ENCODE peak calls at places on chromosomes 11 and 22, in six cellular contexts. One of them, this sample, is unnamed.

GRCh38 chr11:123183391-123184099 is 11.5 kb downstream of the CLMP start:
- DNase-seq in iPS DF 6.9: no peak
- DNase-seq in amniotic stem cell: no peak
- DNase-seq in activated CD8-positive, alpha-beta memory T cell treated with anti-CD3 and anti-CD28 coated beads for 4 hours: no peak
- DNase-seq in immature natural killer cell: no peak
- DNase-seq in stimulated activated CD4-positive, alpha-beta T cell treated with anti-CD3 and anti-CD28 coated beads, Interleukin-4, amount 100 ng/mL, for 1 hour: no peak
- DNase-seq in this sample: no peak

GRCh38 chr11:45752136-45752535 is 52.8 kb upstream of the SLC35C1 start:
- DNase-seq in iPS DF 6.9: no peak
- DNase-seq in amniotic stem cell: no peak
- DNase-seq in activated CD8-positive, alpha-beta memory T cell treated with anti-CD3 and anti-CD28 coated beads for 4 hours: no peak
- DNase-seq in immature natural killer cell: no peak
- DNase-seq in stimulated activated CD4-positive, alpha-beta T cell treated with anti-CD3 and anti-CD28 coated beads, Interleukin-4, amount 100 ng/mL, for 1 hour: no peak
- DNase-seq in this sample: no peak

GRCh38 chr22:48639896-48640732 is 1187.6 kb downstream of the BRD1 start:
- DNase-seq in iPS DF 6.9: no peak
- DNase-seq in amniotic stem cell: no peak
- DNase-seq in activated CD8-positive, alpha-beta memory T cell treated with anti-CD3 and anti-CD28 coated beads for 4 hours: no peak
- DNase-seq in immature natural killer cell: no peak
- DNase-seq in stimulated activated CD4-positive, alpha-beta T cell treated with anti-CD3 and anti-CD28 coated beads, Interleukin-4, amount 100 ng/mL, for 1 hour: no peak
- DNase-seq in this sample: no peak

GRCh38 chr11:62147545-62147944 is 23.7 kb downstream of the INCENP start:
- DNase-seq in iPS DF 6.9: no peak
- DNase-seq in amniotic stem cell: no peak
- DNase-seq in activated CD8-positive, alpha-beta memory T cell treated with anti-CD3 and anti-CD28 coated beads for 4 hours: no peak
- DNase-seq in immature natural killer cell: no peak
- DNase-seq in stimulated activated CD4-positive, alpha-beta T cell treated with anti-CD3 and anti-CD28 coated beads, Interleukin-4, amount 100 ng/mL, for 1 hour: no peak
- DNase-seq in this sample: no peak

GRCh38 chr22:48631288-48631687 is 1196.4 kb downstream of the BRD1 start:
- DNase-seq in iPS DF 6.9: no peak
- DNase-seq in amniotic stem cell: no peak
- DNase-seq in activated CD8-positive, alpha-beta memory T cell treated with anti-CD3 and anti-CD28 coated beads for 4 hours: no peak
- DNase-seq in immature natural killer cell: no peak
- DNase-seq in stimulated activated CD4-positive, alpha-beta T cell treated with anti-CD3 and anti-CD28 coated beads, Interleukin-4, amount 100 ng/mL, for 1 hour: no peak
- DNase-seq in this sample: no peak

GRCh38 chr22:48475661-48476345 is 1351.9 kb downstream of the BRD1 start:
- DNase-seq in iPS DF 6.9: no peak
- DNase-seq in amniotic stem cell: no peak
- DNase-seq in activated CD8-positive, alpha-beta memory T cell treated with anti-CD3 and anti-CD28 coated beads for 4 hours: no peak
- DNase-seq in immature natural killer cell: no peak
- DNase-seq in stimulated activated CD4-positive, alpha-beta T cell treated with anti-CD3 and anti-CD28 coated beads, Interleukin-4, amount 100 ng/mL, for 1 hour: no peak
- DNase-seq in this sample: no peak

GRCh38 chr22:37894939-37895670 is 11.0 kb upstream of the MICALL1 start:
- DNase-seq in iPS DF 6.9: no peak
- DNase-seq in amniotic stem cell: no peak
- DNase-seq in activated CD8-positive, alpha-beta memory T cell treated with anti-CD3 and anti-CD28 coated beads for 4 hours: no peak
- DNase-seq in immature natural killer cell: no peak
- DNase-seq in stimulated activated CD4-positive, alpha-beta T cell treated with anti-CD3 and anti-CD28 coated beads, Interleukin-4, amount 100 ng/mL, for 1 hour: no peak
- DNase-seq in this sample: peak

GRCh38 chr22:24953294-24954113 is 988 bp downstream of the KIAA1671 start:
- DNase-seq in iPS DF 6.9: no peak
- DNase-seq in amniotic stem cell: no peak
- DNase-seq in activated CD8-positive, alpha-beta memory T cell treated with anti-CD3 and anti-CD28 coated beads for 4 hours: no peak
- DNase-seq in immature natural killer cell: no peak
- DNase-seq in stimulated activated CD4-positive, alpha-beta T cell treated with anti-CD3 and anti-CD28 coated beads, Interleukin-4, amount 100 ng/mL, for 1 hour: no peak
- DNase-seq in this sample: no peak

GRCh38 chr22:20208713-20209310 is 58.0 kb upstream of the CCDC188 start:
- DNase-seq in iPS DF 6.9: no peak
- DNase-seq in amniotic stem cell: no peak
- DNase-seq in activated CD8-positive, alpha-beta memory T cell treated with anti-CD3 and anti-CD28 coated beads for 4 hours: no peak
- DNase-seq in immature natural killer cell: no peak
- DNase-seq in stimulated activated CD4-positive, alpha-beta T cell treated with anti-CD3 and anti-CD28 coated beads, Interleukin-4, amount 100 ng/mL, for 1 hour: no peak
- DNase-seq in this sample: no peak

GRCh38 chr22:23496445-23496833 is 83.7 kb downstream of the IGLL1 start:
- DNase-seq in iPS DF 6.9: no peak
- DNase-seq in amniotic stem cell: no peak
- DNase-seq in activated CD8-positive, alpha-beta memory T cell treated with anti-CD3 and anti-CD28 coated beads for 4 hours: no peak
- DNase-seq in immature natural killer cell: no peak
- DNase-seq in stimulated activated CD4-positive, alpha-beta T cell treated with anti-CD3 and anti-CD28 coated beads, Interleukin-4, amount 100 ng/mL, for 1 hour: no peak
- DNase-seq in this sample: no peak

GRCh38 chr22:37804886-37805857 is 2.6 kb upstream of the GCAT start:
- DNase-seq in iPS DF 6.9: no peak
- DNase-seq in amniotic stem cell: no peak
- DNase-seq in activated CD8-positive, alpha-beta memory T cell treated with anti-CD3 and anti-CD28 coated beads for 4 hours: peak
- DNase-seq in immature natural killer cell: peak
- DNase-seq in stimulated activated CD4-positive, alpha-beta T cell treated with anti-CD3 and anti-CD28 coated beads, Interleukin-4, amount 100 ng/mL, for 1 hour: peak
- DNase-seq in this sample: peak

GRCh38 chr11:115476463-115477286 is 27.5 kb downstream of the CADM1 start:
- DNase-seq in iPS DF 6.9: no peak
- DNase-seq in amniotic stem cell: no peak
- DNase-seq in activated CD8-positive, alpha-beta memory T cell treated with anti-CD3 and anti-CD28 coated beads for 4 hours: no peak
- DNase-seq in immature natural killer cell: no peak
- DNase-seq in stimulated activated CD4-positive, alpha-beta T cell treated with anti-CD3 and anti-CD28 coated beads, Interleukin-4, amount 100 ng/mL, for 1 hour: no peak
- DNase-seq in this sample: peak

GRCh38 chr11:65852508-65853248 is 5.3 kb downstream of the CFL1 start:
- DNase-seq in iPS DF 6.9: no peak
- DNase-seq in amniotic stem cell: no peak
- DNase-seq in activated CD8-positive, alpha-beta memory T cell treated with anti-CD3 and anti-CD28 coated beads for 4 hours: no peak
- DNase-seq in immature natural killer cell: no peak
- DNase-seq in stimulated activated CD4-positive, alpha-beta T cell treated with anti-CD3 and anti-CD28 coated beads, Interleukin-4, amount 100 ng/mL, for 1 hour: no peak
- DNase-seq in this sample: no peak

GRCh38 chr22:21444701-21445436 is 22.3 kb upstream of the TMEM191C start:
- DNase-seq in iPS DF 6.9: no peak
- DNase-seq in amniotic stem cell: no peak
- DNase-seq in activated CD8-positive, alpha-beta memory T cell treated with anti-CD3 and anti-CD28 coated beads for 4 hours: no peak
- DNase-seq in immature natural killer cell: no peak
- DNase-seq in stimulated activated CD4-positive, alpha-beta T cell treated with anti-CD3 and anti-CD28 coated beads, Interleukin-4, amount 100 ng/mL, for 1 hour: no peak
- DNase-seq in this sample: no peak

GRCh38 chr11:68117896-68118470 is 3.2 kb downstream of the CHKA start:
- DNase-seq in iPS DF 6.9: no peak
- DNase-seq in amniotic stem cell: no peak
- DNase-seq in activated CD8-positive, alpha-beta memory T cell treated with anti-CD3 and anti-CD28 coated beads for 4 hours: no peak
- DNase-seq in immature natural killer cell: no peak
- DNase-seq in stimulated activated CD4-positive, alpha-beta T cell treated with anti-CD3 and anti-CD28 coated beads, Interleukin-4, amount 100 ng/mL, for 1 hour: no peak
- DNase-seq in this sample: no peak

GRCh38 chr11:64019106-64020031 is 16.4 kb upstream of the FLRT1 start:
- DNase-seq in iPS DF 6.9: no peak
- DNase-seq in amniotic stem cell: no peak
- DNase-seq in activated CD8-positive, alpha-beta memory T cell treated with anti-CD3 and anti-CD28 coated beads for 4 hours: no peak
- DNase-seq in immature natural killer cell: no peak
- DNase-seq in stimulated activated CD4-positive, alpha-beta T cell treated with anti-CD3 and anti-CD28 coated beads, Interleukin-4, amount 100 ng/mL, for 1 hour: no peak
- DNase-seq in this sample: no peak

GRCh38 chr11:122755409-122755808 is 82.9 kb upstream of the CRTAM start:
- DNase-seq in iPS DF 6.9: no peak
- DNase-seq in amniotic stem cell: no peak
- DNase-seq in activated CD8-positive, alpha-beta memory T cell treated with anti-CD3 and anti-CD28 coated beads for 4 hours: no peak
- DNase-seq in immature natural killer cell: no peak
- DNase-seq in stimulated activated CD4-positive, alpha-beta T cell treated with anti-CD3 and anti-CD28 coated beads, Interleukin-4, amount 100 ng/mL, for 1 hour: no peak
- DNase-seq in this sample: no peak

GRCh38 chr11:68256331-68256741 is 15.4 kb downstream of the C11orf24 start:
- DNase-seq in iPS DF 6.9: no peak
- DNase-seq in amniotic stem cell: no peak
- DNase-seq in activated CD8-positive, alpha-beta memory T cell treated with anti-CD3 and anti-CD28 coated beads for 4 hours: no peak
- DNase-seq in immature natural killer cell: no peak
- DNase-seq in stimulated activated CD4-positive, alpha-beta T cell treated with anti-CD3 and anti-CD28 coated beads, Interleukin-4, amount 100 ng/mL, for 1 hour: no peak
- DNase-seq in this sample: no peak

GRCh38 chr11:108635106-108635505 is 29.8 kb upstream of the DDX10 start:
- DNase-seq in iPS DF 6.9: no peak
- DNase-seq in amniotic stem cell: no peak
- DNase-seq in activated CD8-positive, alpha-beta memory T cell treated with anti-CD3 and anti-CD28 coated beads for 4 hours: no peak
- DNase-seq in immature natural killer cell: no peak
- DNase-seq in stimulated activated CD4-positive, alpha-beta T cell treated with anti-CD3 and anti-CD28 coated beads, Interleukin-4, amount 100 ng/mL, for 1 hour: no peak
- DNase-seq in this sample: no peak

GRCh38 chr11:130449996-130450419 is 1.6 kb downstream of the ADAMTS15 start:
- DNase-seq in iPS DF 6.9: peak
- DNase-seq in amniotic stem cell: no peak
- DNase-seq in activated CD8-positive, alpha-beta memory T cell treated with anti-CD3 and anti-CD28 coated beads for 4 hours: no peak
- DNase-seq in immature natural killer cell: no peak
- DNase-seq in stimulated activated CD4-positive, alpha-beta T cell treated with anti-CD3 and anti-CD28 coated beads, Interleukin-4, amount 100 ng/mL, for 1 hour: no peak
- DNase-seq in this sample: no peak

GRCh38 chr22:39290724-39291161 is 28.7 kb downstream of the RPL3 start:
- DNase-seq in iPS DF 6.9: no peak
- DNase-seq in amniotic stem cell: no peak
- DNase-seq in activated CD8-positive, alpha-beta memory T cell treated with anti-CD3 and anti-CD28 coated beads for 4 hours: no peak
- DNase-seq in immature natural killer cell: no peak
- DNase-seq in stimulated activated CD4-positive, alpha-beta T cell treated with anti-CD3 and anti-CD28 coated beads, Interleukin-4, amount 100 ng/mL, for 1 hour: no peak
- DNase-seq in this sample: no peak

GRCh38 chr22:41290262-41291221 is 4.6 kb upstream of the RANGAP1 start:
- DNase-seq in iPS DF 6.9: no peak
- DNase-seq in amniotic stem cell: no peak
- DNase-seq in activated CD8-positive, alpha-beta memory T cell treated with anti-CD3 and anti-CD28 coated beads for 4 hours: no peak
- DNase-seq in immature natural killer cell: no peak
- DNase-seq in stimulated activated CD4-positive, alpha-beta T cell treated with anti-CD3 and anti-CD28 coated beads, Interleukin-4, amount 100 ng/mL, for 1 hour: no peak
- DNase-seq in this sample: no peak

GRCh38 chr11:93225642-93226041 is 27.9 kb upstream of the SLC36A4 start:
- DNase-seq in iPS DF 6.9: no peak
- DNase-seq in amniotic stem cell: no peak
- DNase-seq in activated CD8-positive, alpha-beta memory T cell treated with anti-CD3 and anti-CD28 coated beads for 4 hours: no peak
- DNase-seq in immature natural killer cell: no peak
- DNase-seq in stimulated activated CD4-positive, alpha-beta T cell treated with anti-CD3 and anti-CD28 coated beads, Interleukin-4, amount 100 ng/mL, for 1 hour: no peak
- DNase-seq in this sample: peak

GRCh38 chr11:80733776-80734175 is 1292.9 kb upstream of the TENM4 start:
- DNase-seq in iPS DF 6.9: no peak
- DNase-seq in amniotic stem cell: no peak
- DNase-seq in activated CD8-positive, alpha-beta memory T cell treated with anti-CD3 and anti-CD28 coated beads for 4 hours: no peak
- DNase-seq in immature natural killer cell: no peak
- DNase-seq in stimulated activated CD4-positive, alpha-beta T cell treated with anti-CD3 and anti-CD28 coated beads, Interleukin-4, amount 100 ng/mL, for 1 hour: no peak
- DNase-seq in this sample: no peak

GRCh38 chr11:67053896-67054850 is 2.5 kb upstream of the RHOD start:
- DNase-seq in iPS DF 6.9: no peak
- DNase-seq in amniotic stem cell: no peak
- DNase-seq in activated CD8-positive, alpha-beta memory T cell treated with anti-CD3 and anti-CD28 coated beads for 4 hours: no peak
- DNase-seq in immature natural killer cell: no peak
- DNase-seq in stimulated activated CD4-positive, alpha-beta T cell treated with anti-CD3 and anti-CD28 coated beads, Interleukin-4, amount 100 ng/mL, for 1 hour: peak
- DNase-seq in this sample: peak

GRCh38 chr11:76588455-76589325 is 81.9 kb downstream of the LRRC32 start:
- DNase-seq in iPS DF 6.9: no peak
- DNase-seq in amniotic stem cell: no peak
- DNase-seq in activated CD8-positive, alpha-beta memory T cell treated with anti-CD3 and anti-CD28 coated beads for 4 hours: peak
- DNase-seq in immature natural killer cell: peak
- DNase-seq in stimulated activated CD4-positive, alpha-beta T cell treated with anti-CD3 and anti-CD28 coated beads, Interleukin-4, amount 100 ng/mL, for 1 hour: peak
- DNase-seq in this sample: no peak

GRCh38 chr22:39254122-39254521 is 9.3 kb upstream of the PDGFB start:
- DNase-seq in iPS DF 6.9: no peak
- DNase-seq in amniotic stem cell: no peak
- DNase-seq in activated CD8-positive, alpha-beta memory T cell treated with anti-CD3 and anti-CD28 coated beads for 4 hours: no peak
- DNase-seq in immature natural killer cell: no peak
- DNase-seq in stimulated activated CD4-positive, alpha-beta T cell treated with anti-CD3 and anti-CD28 coated beads, Interleukin-4, amount 100 ng/mL, for 1 hour: no peak
- DNase-seq in this sample: no peak

GRCh38 chr11:1299621-1300020 is 9.8 kb downstream of the TOLLIP start:
- DNase-seq in iPS DF 6.9: no peak
- DNase-seq in amniotic stem cell: no peak
- DNase-seq in activated CD8-positive, alpha-beta memory T cell treated with anti-CD3 and anti-CD28 coated beads for 4 hours: no peak
- DNase-seq in immature natural killer cell: no peak
- DNase-seq in stimulated activated CD4-positive, alpha-beta T cell treated with anti-CD3 and anti-CD28 coated beads, Interleukin-4, amount 100 ng/mL, for 1 hour: no peak
- DNase-seq in this sample: no peak

GRCh38 chr11:34644669-34645406 is 23.9 kb downstream of the EHF start:
- DNase-seq in iPS DF 6.9: no peak
- DNase-seq in amniotic stem cell: no peak
- DNase-seq in activated CD8-positive, alpha-beta memory T cell treated with anti-CD3 and anti-CD28 coated beads for 4 hours: no peak
- DNase-seq in immature natural killer cell: no peak
- DNase-seq in stimulated activated CD4-positive, alpha-beta T cell treated with anti-CD3 and anti-CD28 coated beads, Interleukin-4, amount 100 ng/mL, for 1 hour: no peak
- DNase-seq in this sample: no peak

GRCh38 chr22:22193923-22194322 is 50.7 kb upstream of the VPREB1 start:
- DNase-seq in iPS DF 6.9: no peak
- DNase-seq in amniotic stem cell: no peak
- DNase-seq in activated CD8-positive, alpha-beta memory T cell treated with anti-CD3 and anti-CD28 coated beads for 4 hours: no peak
- DNase-seq in immature natural killer cell: no peak
- DNase-seq in stimulated activated CD4-positive, alpha-beta T cell treated with anti-CD3 and anti-CD28 coated beads, Interleukin-4, amount 100 ng/mL, for 1 hour: no peak
- DNase-seq in this sample: no peak

GRCh38 chr22:49887074-49887471 is 31.2 kb downstream of the ALG12 start:
- DNase-seq in iPS DF 6.9: no peak
- DNase-seq in amniotic stem cell: no peak
- DNase-seq in activated CD8-positive, alpha-beta memory T cell treated with anti-CD3 and anti-CD28 coated beads for 4 hours: no peak
- DNase-seq in immature natural killer cell: no peak
- DNase-seq in stimulated activated CD4-positive, alpha-beta T cell treated with anti-CD3 and anti-CD28 coated beads, Interleukin-4, amount 100 ng/mL, for 1 hour: no peak
- DNase-seq in this sample: no peak

GRCh38 chr11:76773921-76774361 is 9.2 kb upstream of the TSKU start:
- DNase-seq in iPS DF 6.9: no peak
- DNase-seq in amniotic stem cell: no peak
- DNase-seq in activated CD8-positive, alpha-beta memory T cell treated with anti-CD3 and anti-CD28 coated beads for 4 hours: no peak
- DNase-seq in immature natural killer cell: no peak
- DNase-seq in stimulated activated CD4-positive, alpha-beta T cell treated with anti-CD3 and anti-CD28 coated beads, Interleukin-4, amount 100 ng/mL, for 1 hour: no peak
- DNase-seq in this sample: peak

GRCh38 chr22:25447067-25447688 is 117.3 kb upstream of the GRK3 start:
- DNase-seq in iPS DF 6.9: no peak
- DNase-seq in amniotic stem cell: no peak
- DNase-seq in activated CD8-positive, alpha-beta memory T cell treated with anti-CD3 and anti-CD28 coated beads for 4 hours: no peak
- DNase-seq in immature natural killer cell: no peak
- DNase-seq in stimulated activated CD4-positive, alpha-beta T cell treated with anti-CD3 and anti-CD28 coated beads, Interleukin-4, amount 100 ng/mL, for 1 hour: no peak
- DNase-seq in this sample: peak

GRCh38 chr22:19503869-19504268 is 20.3 kb downstream of the CLDN5 start:
- DNase-seq in iPS DF 6.9: no peak
- DNase-seq in amniotic stem cell: no peak
- DNase-seq in activated CD8-positive, alpha-beta memory T cell treated with anti-CD3 and anti-CD28 coated beads for 4 hours: no peak
- DNase-seq in immature natural killer cell: no peak
- DNase-seq in stimulated activated CD4-positive, alpha-beta T cell treated with anti-CD3 and anti-CD28 coated beads, Interleukin-4, amount 100 ng/mL, for 1 hour: no peak
- DNase-seq in this sample: peak

GRCh38 chr11:121886005-121886739 is 229.8 kb downstream of the BLID start:
- DNase-seq in iPS DF 6.9: no peak
- DNase-seq in amniotic stem cell: no peak
- DNase-seq in activated CD8-positive, alpha-beta memory T cell treated with anti-CD3 and anti-CD28 coated beads for 4 hours: no peak
- DNase-seq in immature natural killer cell: no peak
- DNase-seq in stimulated activated CD4-positive, alpha-beta T cell treated with anti-CD3 and anti-CD28 coated beads, Interleukin-4, amount 100 ng/mL, for 1 hour: no peak
- DNase-seq in this sample: peak

GRCh38 chr11:12285106-12285505 is 92.3 kb upstream of the PARVA start:
- DNase-seq in iPS DF 6.9: no peak
- DNase-seq in amniotic stem cell: peak
- DNase-seq in activated CD8-positive, alpha-beta memory T cell treated with anti-CD3 and anti-CD28 coated beads for 4 hours: no peak
- DNase-seq in immature natural killer cell: no peak
- DNase-seq in stimulated activated CD4-positive, alpha-beta T cell treated with anti-CD3 and anti-CD28 coated beads, Interleukin-4, amount 100 ng/mL, for 1 hour: no peak
- DNase-seq in this sample: no peak

GRCh38 chr11:32722255-32722654 is 72.2 kb downstream of the CCDC73 start:
- DNase-seq in iPS DF 6.9: no peak
- DNase-seq in amniotic stem cell: no peak
- DNase-seq in activated CD8-positive, alpha-beta memory T cell treated with anti-CD3 and anti-CD28 coated beads for 4 hours: no peak
- DNase-seq in immature natural killer cell: no peak
- DNase-seq in stimulated activated CD4-positive, alpha-beta T cell treated with anti-CD3 and anti-CD28 coated beads, Interleukin-4, amount 100 ng/mL, for 1 hour: no peak
- DNase-seq in this sample: no peak

This sample was measured in cerebellar cortex.